ENCODE peak calls at places on chromosomes 1 and 21, in ten cellular contexts. E is hepatocyte; Y is dorsolateral prefrontal cortex; D is psoas muscle; W is left lung; M is PC-3; R is brain microvascular endothelial cell; T is lung; N is activated CD8-positive, alpha-beta T cell treated with anti-CD3 and anti-CD28 coated beads for 36 hours; Z is uterus. S is an unnamed sample.

GRCh38 chr1:41901551-41901950 is 17.2 kb downstream of the HIVEP3 start:
- DNase-seq in E (no peak), Y (no peak), D (no peak), W (no peak), M (no peak), R (no peak), T (no peak), N (no peak), Z (no peak), S (no peak)

GRCh38 chr1:79128726-79129125 is 122.2 kb upstream of the ADGRL4 start:
- DNase-seq in E (no peak), Y (no peak), D (no peak), W (no peak), M (peak), R (peak), T (no peak), N (no peak), Z (no peak), S (no peak)

GRCh38 chr1:109386054-109386717 is 11.5 kb downstream of the SORT1 start:
- DNase-seq in E (no peak), Y (no peak), D (no peak), W (no peak), M (no peak), R (no peak), T (no peak), N (no peak), Z (no peak), S (no peak)

GRCh38 chr1:1841575-1841991 is 49.3 kb downstream of the GNB1 start:
- DNase-seq in E (no peak), Y (no peak), D (no peak), W (no peak), M (no peak), R (no peak), T (no peak), N (no peak), Z (no peak), S (no peak)

GRCh38 chr1:207009182-207009850 is 23.2 kb downstream of the C1orf116 start:
- DNase-seq in E (no peak), Y (no peak), D (no peak), W (no peak), M (no peak), R (no peak), T (no peak), N (no peak), Z (no peak), S (no peak)

GRCh38 chr1:170929835-170930554 is 5.3 kb upstream of the MROH9 start:
- DNase-seq in E (peak), Y (no peak), D (no peak), W (no peak), M (peak), R (peak), T (peak), N (peak), Z (peak), S (no peak)

GRCh38 chr1:94858276-94858675 is 38.1 kb downstream of the SLC44A3 start:
- DNase-seq in E (no peak), Y (no peak), D (no peak), W (no peak), M (peak), R (no peak), T (peak), N (no peak), Z (no peak), S (no peak)

GRCh38 chr1:34754878-34755637 is at the start of gene GJB5:
- DNase-seq in E (no peak), Y (no peak), D (no peak), W (no peak), M (peak), R (no peak), T (no peak), N (no peak), Z (no peak), S (no peak)

GRCh38 chr21:41163086-41163485 is 4.9 kb upstream of the BACE2 start:
- DNase-seq in E (no peak), Y (peak), D (no peak), W (no peak), M (no peak), R (no peak), T (no peak), N (no peak), Z (no peak), S (no peak)

GRCh38 chr1:180190091-180190490 is 35.4 kb downstream of the QSOX1 start:
- DNase-seq in E (no peak), Y (no peak), D (no peak), W (no peak), M (no peak), R (no peak), T (no peak), N (no peak), Z (no peak), S (no peak)

GRCh38 chr1:117599822-117600221 is 6.0 kb upstream of the TENT5C start:
- DNase-seq in E (no peak), Y (no peak), D (peak), W (no peak), M (no peak), R (no peak), T (no peak), N (no peak), Z (no peak), S (no peak)

GRCh38 chr1:11741919-11742598 is 6.1 kb downstream of the AGTRAP start:
- DNase-seq in E (no peak), Y (no peak), D (no peak), W (no peak), M (no peak), R (no peak), T (no peak), N (no peak), Z (no peak), S (no peak)

GRCh38 chr1:41383094-41383852 is 22.0 kb downstream of the FOXO6 start:
- DNase-seq in E (no peak), Y (no peak), D (peak), W (no peak), M (peak), R (peak), T (no peak), N (peak), Z (no peak), S (no peak)

GRCh38 chr1:119712342-119713038 is 756 bp downstream of the PHGDH start:
- DNase-seq in E (peak), Y (peak), D (peak), W (peak), M (peak), R (peak), T (peak), N (peak), Z (peak), S (no peak)

GRCh38 chr1:23619299-23620188 is 60.2 kb upstream of the ID3 start:
- DNase-seq in E (peak), Y (no peak), D (peak), W (no peak), M (peak), R (no peak), T (no peak), N (peak), Z (no peak), S (no peak)

GRCh38 chr1:20491866-20492265 is 5.9 kb upstream of the CAMK2N1 start:
- DNase-seq in E (no peak), Y (no peak), D (no peak), W (no peak), M (no peak), R (no peak), T (no peak), N (no peak), Z (no peak), S (no peak)
- TF ChIP-seq CTCF in E (no peak), Y (no peak), D (no peak), W (no peak), M (no peak), R (no peak), T (no peak), N (no peak), Z (no peak), S (no peak)

GRCh38 chr1:7516892-7517291 is 254.2 kb upstream of the VAMP3 start:
- DNase-seq in E (no peak), Y (no peak), D (no peak), W (no peak), M (no peak), R (no peak), T (no peak), N (no peak), Z (no peak), S (no peak)

GRCh38 chr1:7515896-7516295 is 255.2 kb upstream of the VAMP3 start:
- DNase-seq in E (no peak), Y (no peak), D (peak), W (peak), M (no peak), R (no peak), T (no peak), N (no peak), Z (no peak), S (no peak)

GRCh38 chr1:7516341-7516740 is 254.8 kb upstream of the VAMP3 start:
- DNase-seq in E (peak), Y (no peak), D (peak), W (peak), M (no peak), R (no peak), T (no peak), N (no peak), Z (no peak), S (no peak)

GRCh38 chr1:7513081-7513480 is 258.0 kb upstream of the VAMP3 start:
- DNase-seq in E (no peak), Y (no peak), D (peak), W (peak), M (no peak), R (no peak), T (no peak), N (no peak), Z (no peak), S (no peak)

DNA sequence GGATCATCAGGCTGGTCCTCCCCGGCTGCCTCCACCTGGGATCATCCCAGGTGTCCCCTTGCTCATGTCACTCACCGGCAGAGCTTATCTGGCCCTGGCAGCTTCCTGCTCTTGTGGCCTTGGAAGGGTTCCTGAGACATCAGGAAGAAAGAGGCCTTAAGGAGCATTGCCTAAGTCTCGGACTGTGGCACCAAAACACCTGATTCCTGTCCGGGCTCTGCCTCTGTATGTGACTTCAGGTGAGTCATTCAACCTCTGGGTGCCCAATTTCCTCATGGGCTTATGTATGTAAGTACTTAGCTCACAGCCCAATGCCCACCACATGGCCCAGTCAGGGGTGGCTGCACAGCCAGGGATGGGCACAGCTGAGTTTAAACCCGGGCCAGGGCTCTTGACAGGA is 255.9 kb upstream of the VAMP3 start:
- DNase-seq in E (no peak), Y (no peak), D (peak), W (peak), M (no peak), R (no peak), T (no peak), N (no peak), Z (no peak), S (no peak)
- TF ChIP-seq CTCF in E (no peak), Y (no peak), D (no peak), W (no peak), M (no peak), R (no peak), T (no peak), N (no peak), Z (no peak), S (no peak)

GRCh38 chr1:167514278-167514677 is 4.1 kb downstream of the CD247 start:
- DNase-seq in E (no peak), Y (no peak), D (no peak), W (no peak), M (no peak), R (no peak), T (no peak), N (no peak), Z (no peak), S (no peak)
- TF ChIP-seq CTCF in E (no peak), Y (no peak), D (no peak), W (no peak), M (no peak), R (no peak), T (no peak), N (no peak), Z (no peak), S (no peak)

GRCh38 chr1:199550384-199551067 is 477.0 kb upstream of the NR5A2 start:
- DNase-seq in E (peak), Y (no peak), D (no peak), W (no peak), M (peak), R (peak), T (no peak), N (no peak), Z (no peak), S (no peak)
- TF ChIP-seq CTCF in E (peak), Y (no peak), D (no peak), W (no peak), M (peak), R (peak), T (no peak), N (no peak), Z (no peak), S (no peak)

S was measured in CD14-positive monocyte.